ENCODE peak calls at places on chromosomes 11 and 22, in five cellular contexts. H is uterus, W is HT1080, U is hepatic stellate cell, C is GM23248. E is an unnamed sample.

GRCh38 chr11:96113100-96113710 is 189.3 kb upstream of the MTMR2 start:
- DNase-seq in U (peak), W (peak), H (no peak), C (peak), E (no peak)

GRCh38 chr11:32015435-32015834 is 75.4 kb upstream of the RCN1 start:
- DNase-seq in W (no peak), C (no peak), H (no peak), U (no peak), E (no peak)

GRCh38 chr11:130215531-130216220 is 56.1 kb downstream of the ST14 start:
- DNase-seq in U (no peak), C (no peak), H (no peak), W (no peak), E (no peak)

GRCh38 chr11:122803716-122804115 is 34.6 kb upstream of the CRTAM start:
- DNase-seq in H (no peak), C (peak), U (no peak), W (no peak), E (no peak)

GRCh38 chr22:48868554-48868953 is 959.1 kb downstream of the BRD1 start:
- DNase-seq in C (no peak), W (no peak), U (no peak), H (no peak), E (no peak)

GRCh38 chr11:16827139-16827538 is 88.7 kb downstream of the C11orf58 start:
- DNase-seq in C (no peak), U (no peak), H (no peak), W (no peak), E (no peak)

GRCh38 chr11:211741-212140 is 4.2 kb downstream of the RIC8A start:
- DNase-seq in H (peak), W (no peak), C (no peak), U (no peak), E (no peak)

GRCh38 chr22:26172389-26172990 is 3.2 kb downstream of the SEZ6L start:
- DNase-seq in H (no peak), U (peak), C (peak), W (no peak), E (peak)

GRCh38 chr11:444397-445144 is 2.8 kb upstream of the ANO9 start:
- DNase-seq in W (no peak), C (peak), H (no peak), U (no peak), E (no peak)

GRCh38 chr11:9992306-9992705 is 301.7 kb downstream of the SBF2 start:
- DNase-seq in H (no peak), U (no peak), C (peak), W (no peak), E (no peak)

GRCh38 chr22:44823396-44823795 is 71.0 kb downstream of the ARHGAP8 start:
- DNase-seq in H (no peak), W (no peak), C (no peak), U (no peak), E (no peak)

GRCh38 chr11:70483077-70483861 is 84.9 kb downstream of the CTTN start:
- DNase-seq in C (peak), H (no peak), W (peak), U (peak), E (peak)

GRCh38 chr11:64305691-64306562 is 603 bp downstream of the ESRRA start:
- DNase-seq in U (no peak), H (peak), C (peak), W (peak), E (peak)

GRCh38 chr11:129373489-129373953 is 2.1 kb upstream of the BARX2 start:
- DNase-seq in H (no peak), C (peak), W (no peak), U (peak), E (no peak)

GRCh38 chr11:30360741-30361140 is 37.8 kb downstream of the ARL14EP start:
- DNase-seq in U (no peak), H (no peak), W (no peak), C (no peak), E (no peak)

GRCh38 chr22:22179858-22180257 is 64.7 kb upstream of the VPREB1 start:
- DNase-seq in C (no peak), H (no peak), W (no peak), U (no peak), E (no peak)

GRCh38 chr11:121741954-121742361 is 289.2 kb upstream of the SORL1-AS1 start:
- DNase-seq in H (peak), W (no peak), C (peak), U (peak), E (no peak)

GRCh38 chr11:92969293-92969633 is 188 bp upstream of the MTNR1B start:
- DNase-seq in W (no peak), C (no peak), U (no peak), H (no peak), E (no peak)

GRCh38 chr11:8814209-8814922 is 96.6 kb upstream of the AKIP1 start:
- DNase-seq in C (peak), W (peak), U (no peak), H (no peak), E (peak)

GRCh38 chr22:40043086-40043485 is 48.3 kb downstream of the FAM83F start:
- DNase-seq in W (no peak), H (peak), C (peak), U (no peak), E (no peak)

GRCh38 chr11:79055866-79056632 is 384.8 kb downstream of the TENM4 start:
- DNase-seq in W (peak), U (no peak), C (peak), H (peak), E (no peak)

GRCh38 chr22:44360686-44361381 is 48.1 kb upstream of the SHISAL1 start:
- DNase-seq in C (peak), H (peak), W (peak), U (no peak), E (no peak)

GRCh38 chr11:59794417-59794816 is 16.2 kb downstream of the MRPL16 start:
- DNase-seq in W (no peak), H (no peak), C (no peak), U (no peak), E (no peak)

GRCh38 chr22:34804588-34804987 is 261.4 kb upstream of the ISX start:
- DNase-seq in U (no peak), C (no peak), W (peak), H (no peak), E (peak)

GRCh38 chr11:63682045-63682915 is 980 bp downstream of the RTN3 start:
- DNase-seq in H (peak), W (peak), U (peak), C (peak), E (peak)

GRCh38 chr11:69280994-69281393 is 13.0 kb upstream of the MYEOV start:
- DNase-seq in C (peak), H (no peak), U (peak), W (peak), E (no peak)

GRCh38 chr11:117045196-117045595 is 53.0 kb downstream of the SIK3 start:
- DNase-seq in C (peak), W (no peak), U (no peak), H (no peak), E (no peak)

GRCh38 chr11:129331217-129331616 is 44.4 kb upstream of the BARX2 start:
- DNase-seq in W (peak), H (no peak), C (peak), U (no peak), E (no peak)

GRCh38 chr22:43878079-43878795 is 13.6 kb downstream of the PNPLA5 start:
- DNase-seq in U (no peak), H (no peak), W (no peak), C (no peak), E (no peak)

GRCh38 chr11:116055064-116055463 is 550.8 kb upstream of the CADM1 start:
- DNase-seq in W (no peak), U (no peak), C (no peak), H (no peak), E (no peak)